ENCODE peak calls at places on chromosomes 4 and X, in six cellular contexts. M, B, F, R, U and W are unnamed samples.

GRCh38 chr4:128527356-128527755 is 239.7 kb upstream of the PGRMC2 start:
- DNase-seq in B (no peak), M (no peak), F (no peak), U (no peak), R (no peak), W (no peak)

GRCh38 chrX:150854856-150855255 is 43.6 kb downstream of the CD99L2 start:
- DNase-seq in B (no peak), M (no peak), U (no peak), F (no peak), R (no peak), W (no peak)

GRCh38 chrX:102338162-102338561 is 91.2 kb downstream of the NXF2 start:
- DNase-seq in F (no peak), B (no peak), M (no peak), U (no peak), R (no peak), W (no peak)

GRCh38 chr4:176443646-176444409 is 124.1 kb downstream of the SPCS3 start:
- DNase-seq in R (no peak), U (no peak), F (peak; percentile 32), M (no peak), B (peak; percentile 78), W (no peak)

GRCh38 chr4:38663021-38663800 is 788 bp upstream of the KLF3 start:
- DNase-seq in U (no peak), R (peak; percentile 51), M (no peak), F (peak; percentile 49), B (no peak), W (peak; percentile 72)

GRCh38 chr4:84309191-84309590 is 189.9 kb downstream of the NKX6-1 start:
- DNase-seq in R (no peak), U (no peak), M (no peak), F (no peak), B (no peak), W (no peak)

GRCh38 chrX:153874366-153875125 is 11.4 kb downstream of the L1CAM start:
- DNase-seq in F (no peak), R (no peak), B (no peak), U (no peak), M (no peak), W (no peak)

GRCh38 chr4:4754641-4755040 is 104.8 kb upstream of the MSX1 start:
- DNase-seq in U (no peak), M (no peak), R (no peak), F (no peak), B (no peak), W (no peak)

GRCh38 chr4:169881769-169882168 is 124.0 kb upstream of the HPF1 start:
- DNase-seq in F (no peak), U (no peak), M (no peak), B (no peak), R (no peak), W (peak; percentile 20)